ENCODE peak calls at places on chromosome 13, in eight cellular contexts. C is tibial nerve, X is body of pancreas, Z is left ventricle myocardium inferior, P is brain microvascular endothelial cell, V is keratinocyte, D is neural progenitor cell, O is testis. G is an unnamed sample.

GRCh38 chr13:62524498-62524897 is 1108.8 kb upstream of the PCDH20 start:
- DNase-seq in C (no peak), X (no peak), Z (no peak), P (no peak), V (no peak), D (peak), O (no peak), G (no peak)

GRCh38 chr13:113048766-113049165 is 56.8 kb upstream of the F7 start:
- DNase-seq in C (no peak), X (no peak), Z (no peak), P (no peak), V (no peak), D (no peak), O (no peak), G (no peak)

GRCh38 chr13:107266657-107267056 is 698.7 kb upstream of the ARGLU1 start:
- DNase-seq in C (no peak), X (no peak), Z (no peak), P (no peak), V (no peak), D (no peak), O (no peak), G (no peak)

GRCh38 chr13:113542751-113543424 is 41.7 kb upstream of the TFDP1 start:
- DNase-seq in C (no peak), X (no peak), Z (no peak), P (no peak), V (no peak), D (peak), O (no peak), G (no peak)

GRCh38 chr13:100363351-100363750 is 225.2 kb downstream of the GGACT start:
- DNase-seq in C (no peak), X (no peak), Z (no peak), P (peak), V (no peak), D (no peak), O (no peak), G (no peak)

GRCh38 chr13:45798851-45799250 is 52.7 kb downstream of the SIAH3 start:
- DNase-seq in C (no peak), X (no peak), Z (no peak), P (no peak), V (no peak), D (no peak), O (no peak), G (no peak)

GRCh38 chr13:110712849-110713641 is 455 bp upstream of the ING1 start:
- DNase-seq in C (peak), X (peak), Z (peak), P (peak), V (peak), D (peak), O (peak), G (peak)

GRCh38 chr13:112445411-112446271 is 69.5 kb downstream of the SPACA7 start:
- DNase-seq in C (no peak), X (no peak), Z (no peak), P (no peak), V (no peak), D (no peak), O (no peak), G (no peak)

GRCh38 chr13:28137556-28137955 is 789 bp upstream of the PAN3 start:
- DNase-seq in C (no peak), X (no peak), Z (no peak), P (no peak), V (no peak), D (peak), O (no peak), G (no peak)

GRCh38 chr13:102212729-102213128 is 189.1 kb downstream of the FGF14 start:
- DNase-seq in C (no peak), X (no peak), Z (no peak), P (no peak), V (no peak), D (peak), O (no peak), G (no peak)

GRCh38 chr13:33107403-33107760 is 91.2 kb downstream of the KL start:
- DNase-seq in C (no peak), X (no peak), Z (no peak), P (no peak), V (no peak), D (no peak), O (no peak), G (no peak)

GRCh38 chr13:33108620-33109019 is 92.4 kb downstream of the KL start:
- DNase-seq in C (no peak), X (no peak), Z (no peak), P (no peak), V (no peak), D (no peak), O (no peak), G (no peak)

GRCh38 chr13:33109319-33109718 is 93.1 kb downstream of the KL start:
- DNase-seq in C (no peak), X (no peak), Z (no peak), P (no peak), V (no peak), D (no peak), O (no peak), G (no peak)

GRCh38 chr13:33105387-33106005 is 89.3 kb downstream of the KL start:
- DNase-seq in C (no peak), X (no peak), Z (no peak), P (no peak), V (no peak), D (no peak), O (no peak), G (no peak)

GRCh38 chr13:33106656-33107402 is 90.6 kb downstream of the KL start:
- DNase-seq in C (no peak), X (no peak), Z (no peak), P (no peak), V (no peak), D (no peak), O (no peak), G (no peak)
- TF ChIP-seq CTCF in C (no peak), X (no peak), Z (no peak), P (no peak), V (no peak), D (no peak), O (no peak), G (no peak)

DNA sequence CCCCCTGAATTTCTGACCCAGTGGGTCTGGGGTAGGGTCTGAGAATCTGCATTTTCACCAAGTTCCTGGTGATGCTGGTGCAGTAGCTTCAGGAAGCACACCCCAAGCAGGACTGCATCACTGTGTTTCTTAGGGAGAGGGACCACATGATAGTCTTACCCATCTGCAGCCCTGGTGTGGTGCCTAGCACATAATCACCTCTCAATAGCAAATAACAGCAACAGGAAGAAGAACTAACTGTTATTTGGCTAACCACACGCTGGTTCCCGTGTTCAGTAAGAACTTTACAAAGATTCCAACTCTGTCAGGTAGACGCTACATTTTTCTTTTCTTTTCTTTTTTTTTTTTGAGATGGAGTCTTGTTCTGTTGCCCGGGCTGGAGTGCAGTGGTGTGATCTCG is 41.9 kb upstream of the SPATA13 start:
- DNase-seq in C (no peak), X (no peak), Z (no peak), P (no peak), V (no peak), D (no peak), O (no peak), G (no peak)
- H3K27ac ChIP-seq in C (no peak), X (no peak), Z (no peak), P (no peak), V (no peak), D (no peak), O (no peak), G (no peak)

GRCh38 chr13:91699863-91700262 is 301.4 kb downstream of the GPC5 start:
- DNase-seq in C (no peak), X (no peak), Z (no peak), P (no peak), V (no peak), D (no peak), O (no peak), G (no peak)
- TF ChIP-seq CTCF in C (no peak), X (no peak), Z (no peak), P (no peak), V (no peak), D (no peak), O (no peak), G (no peak)

DNA sequence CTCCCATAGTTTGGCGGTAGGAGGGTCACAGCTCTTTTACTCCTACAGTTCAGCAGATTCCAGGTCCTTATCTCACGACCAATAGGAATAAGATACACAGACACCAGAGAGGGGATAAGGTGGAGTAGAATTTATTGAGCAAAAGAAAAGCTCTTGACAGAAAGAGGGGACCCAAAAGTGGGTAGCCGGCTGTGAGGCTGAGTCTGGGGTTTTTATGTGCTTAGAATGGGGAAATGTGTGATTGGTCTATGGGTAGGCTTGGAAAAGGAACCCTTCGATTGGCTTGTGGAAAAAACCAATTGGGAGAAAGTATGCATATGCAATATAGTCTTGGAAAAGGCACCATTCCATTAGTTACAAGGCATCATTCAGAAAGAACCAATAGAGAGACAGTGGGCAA is 1356.9 kb upstream of the SPRY2 start:
- DNase-seq in C (no peak), X (no peak), Z (no peak), P (no peak), V (no peak), D (no peak), O (no peak), G (no peak)
- H3K27ac ChIP-seq in C (no peak), X (no peak), Z (no peak), P (no peak), V (no peak), D (no peak), O (no peak), G (no peak)

GRCh38 chr13:106187092-106187491 is 348.4 kb downstream of the EFNB2 start:
- DNase-seq in C (no peak), X (no peak), Z (no peak), P (no peak), V (no peak), D (no peak), O (no peak), G (no peak)
- TF ChIP-seq CTCF in C (no peak), X (no peak), Z (no peak), P (no peak), V (no peak), D (no peak), O (no peak), G (no peak)

G was measured in RWPE1.